ENCODE peak calls at places on chromosomes 2 and 18, in six cellular contexts. G is HFF-Myc, J is ovary, L is uterus, N is ascending aorta, O is right lobe of liver. K is an unnamed sample.

GRCh38 chr2:112147796-112148195 is 9.6 kb downstream of the FBLN7 start:
- DNase-seq in G (no peak), J (no peak), L (no peak), N (no peak), O (peak), K (no peak)

GRCh38 chr2:173075781-173076556 is at the start of gene MAP3K20:
- DNase-seq in G (no peak), J (peak), L (peak), N (peak), O (peak), K (peak)

GRCh38 chr2:215870986-215871385 is 142.4 kb downstream of the MREG start:
- DNase-seq in G (no peak), J (no peak), L (no peak), N (no peak), O (no peak), K (no peak)

GRCh38 chr2:205187731-205188130 is 494.6 kb upstream of the NRP2 start:
- DNase-seq in G (no peak), J (no peak), L (no peak), N (no peak), O (no peak), K (no peak)

GRCh38 chr2:157304811-157305712 is 20.6 kb downstream of the ERMN start:
- DNase-seq in G (peak), J (no peak), L (no peak), N (no peak), O (no peak), K (peak)

GRCh38 chr2:32742381-32742780 is 114.5 kb downstream of the TTC27 start:
- DNase-seq in G (no peak), J (no peak), L (no peak), N (no peak), O (no peak), K (no peak)

GRCh38 chr2:199488772-199489400 is 31.1 kb upstream of the SATB2 start:
- DNase-seq in G (peak), J (peak), L (no peak), N (no peak), O (no peak), K (peak)

GRCh38 chr18:48418000-48418399 is 8.8 kb upstream of the ZBTB7C start:
- DNase-seq in G (no peak), J (no peak), L (no peak), N (no peak), O (no peak), K (no peak)

GRCh38 chr2:161335626-161336025 is 27.4 kb downstream of the PSMD14 start:
- DNase-seq in G (no peak), J (no peak), L (no peak), N (no peak), O (no peak), K (no peak)

GRCh38 chr2:109728809-109729208 is 65.3 kb upstream of the RGPD5 start:
- DNase-seq in G (no peak), J (peak), L (no peak), N (no peak), O (no peak), K (peak)

GRCh38 chr18:48667276-48668254 is 128.7 kb downstream of the CTIF start:
- DNase-seq in G (no peak), J (no peak), L (no peak), N (no peak), O (no peak), K (peak)

GRCh38 chr2:158687315-158687714 is 107.8 kb upstream of the DAPL1 start:
- DNase-seq in G (no peak), J (no peak), L (no peak), N (no peak), O (no peak), K (no peak)

GRCh38 chr18:63881851-63882250 is 5.7 kb upstream of the SERPINB2 start:
- DNase-seq in G (no peak), J (no peak), L (no peak), N (no peak), O (no peak), K (peak)

GRCh38 chr18:31232000-31232399 is 69.3 kb upstream of the DSC1 start:
- DNase-seq in G (no peak), J (no peak), L (no peak), N (no peak), O (no peak), K (no peak)

GRCh38 chr18:49021433-49022129 is 70.8 kb upstream of the SMAD7 start:
- DNase-seq in G (no peak), J (no peak), L (no peak), N (no peak), O (no peak), K (peak)

GRCh38 chr2:226184940-226185575 is 614.6 kb downstream of the IRS1 start:
- DNase-seq in G (peak), J (peak), L (no peak), N (no peak), O (no peak), K (peak)

GRCh38 chr2:108417254-108417653 is 31.8 kb upstream of the GCC2 start:
- DNase-seq in G (no peak), J (no peak), L (no peak), N (no peak), O (no peak), K (no peak)

GRCh38 chr2:15521782-15522181 is 39.4 kb downstream of the NBAS start:
- DNase-seq in G (peak), J (no peak), L (no peak), N (no peak), O (no peak), K (peak)

GRCh38 chr2:58959996-58960395 is 718.9 kb upstream of the FANCL start:
- DNase-seq in G (no peak), J (no peak), L (no peak), N (no peak), O (no peak), K (no peak)

GRCh38 chr18:74476154-74476553 is 19.0 kb upstream of the DIPK1C start:
- DNase-seq in G (no peak), J (no peak), L (peak), N (no peak), O (no peak), K (peak)

GRCh38 chr2:160920791-160921303 is 239.4 kb upstream of the TANK start:
- DNase-seq in G (peak), J (peak), L (peak), N (no peak), O (no peak), K (peak)

GRCh38 chr2:121489944-121490585 is 40.6 kb upstream of the RNU4ATAC start:
- DNase-seq in G (no peak), J (no peak), L (no peak), N (no peak), O (no peak), K (no peak)

GRCh38 chr2:158530829-158531228 is 74.1 kb downstream of the PKP4 start:
- DNase-seq in G (no peak), J (no peak), L (no peak), N (no peak), O (no peak), K (no peak)

GRCh38 chr18:53795061-53795460 is 429.4 kb downstream of the MBD2 start:
- DNase-seq in G (no peak), J (no peak), L (no peak), N (no peak), O (no peak), K (peak)

GRCh38 chr2:106581755-106582430 is 94.7 kb downstream of the CD8B2 start:
- DNase-seq in G (peak), J (peak), L (peak), N (no peak), O (no peak), K (peak)

GRCh38 chr18:73829146-73829545 is 318.5 kb downstream of the FBXO15 start:
- DNase-seq in G (no peak), J (no peak), L (no peak), N (no peak), O (no peak), K (no peak)

GRCh38 chr2:179939282-179939681 is 67.8 kb downstream of the CWC22 start:
- DNase-seq in G (no peak), J (no peak), L (no peak), N (no peak), O (no peak), K (no peak)

GRCh38 chr18:25898965-25899364 is 191.4 kb downstream of the SS18 start:
- DNase-seq in G (no peak), J (no peak), L (no peak), N (no peak), O (no peak), K (no peak)

GRCh38 chr2:239668651-239669050 is 267.8 kb upstream of the HDAC4 start:
- DNase-seq in G (no peak), J (no peak), L (no peak), N (no peak), O (no peak), K (no peak)

GRCh38 chr2:239967244-239968036 is 57.7 kb downstream of the NDUFA10 start:
- DNase-seq in G (no peak), J (peak), L (no peak), N (no peak), O (no peak), K (no peak)

GRCh38 chr18:36179562-36180334 is 7.5 kb upstream of the MOCOS start:
- DNase-seq in G (peak), J (peak), L (peak), N (no peak), O (peak), K (peak)

GRCh38 chr2:1632006-1632348 is 112.3 kb downstream of the PXDN start:
- DNase-seq in G (no peak), J (no peak), L (no peak), N (no peak), O (no peak), K (peak)

GRCh38 chr2:131042161-131042775 is 51.0 kb downstream of the FAM168B start:
- DNase-seq in G (no peak), J (no peak), L (no peak), N (no peak), O (no peak), K (no peak)

GRCh38 chr2:36499128-36499820 is 98.7 kb downstream of the FEZ2 start:
- DNase-seq in G (no peak), J (no peak), L (no peak), N (no peak), O (no peak), K (no peak)

GRCh38 chr2:86195055-86195807 is at the start of gene IMMT:
- DNase-seq in G (peak), J (peak), L (peak), N (peak), O (peak), K (peak)

GRCh38 chr2:227388537-227389011 is 825 bp upstream of the SCYGR1 start:
- DNase-seq in G (no peak), J (no peak), L (no peak), N (no peak), O (no peak), K (peak)

GRCh38 chr18:63817441-63818051 is 42.3 kb downstream of the SERPINB7 start:
- DNase-seq in G (no peak), J (no peak), L (no peak), N (no peak), O (no peak), K (peak)

GRCh38 chr2:239125726-239126675 is 274.8 kb downstream of the HDAC4 start:
- DNase-seq in G (no peak), J (no peak), L (no peak), N (no peak), O (no peak), K (no peak)

GRCh38 chr2:196225213-196225612 is 53.8 kb upstream of the STK17B start:
- DNase-seq in G (no peak), J (no peak), L (no peak), N (no peak), O (no peak), K (peak)

GRCh38 chr2:45905643-45905969 is 254.1 kb downstream of the PRKCE start:
- DNase-seq in G (no peak), J (no peak), L (no peak), N (no peak), O (no peak), K (no peak)

GRCh38 chr2:45902379-45902778 is 250.9 kb downstream of the PRKCE start:
- DNase-seq in G (no peak), J (no peak), L (no peak), N (no peak), O (no peak), K (no peak)

GRCh38 chr2:45904931-45905642 is 253.6 kb downstream of the PRKCE start:
- DNase-seq in G (no peak), J (no peak), L (no peak), N (no peak), O (no peak), K (no peak)

GRCh38 chr2:45902952-45903351 is 251.5 kb downstream of the PRKCE start:
- DNase-seq in G (no peak), J (no peak), L (no peak), N (no peak), O (no peak), K (no peak)

GRCh38 chr2:45904267-45904921 is 252.9 kb downstream of the PRKCE start:
- DNase-seq in G (no peak), J (no peak), L (no peak), N (no peak), O (no peak), K (no peak)
- H3K4me3 ChIP-seq in G (no peak), J (no peak), L (no peak), N (no peak), O (no peak), K (no peak)

GRCh38 chr2:154507186-154507585 is 191.3 kb upstream of the KCNJ3 start:
- DNase-seq in G (no peak), J (no peak), L (no peak), N (no peak), O (no peak), K (no peak)
- TF ChIP-seq CTCF in G (no peak), J (no peak), L (no peak), N (no peak), O (peak), K (no peak)

GRCh38 chr18:55779461-55779710 is 191.4 kb upstream of the TCF4 start:
- DNase-seq in G (no peak), J (no peak), L (no peak), N (no peak), O (no peak), K (no peak)

GRCh38 chr18:55780591-55781071 is 192.6 kb upstream of the TCF4 start:
- DNase-seq in G (no peak), J (no peak), L (no peak), N (no peak), O (no peak), K (peak)

GRCh38 chr18:55779711-55780590 is 192.0 kb upstream of the TCF4 start:
- DNase-seq in G (no peak), J (peak), L (peak), N (no peak), O (peak), K (peak)

GRCh38 chr18:55777666-55778304 is 189.8 kb upstream of the TCF4 start:
- DNase-seq in G (no peak), J (no peak), L (no peak), N (no peak), O (no peak), K (no peak)

GRCh38 chr18:55778731-55779460 is 190.9 kb upstream of the TCF4 start:
- DNase-seq in G (no peak), J (no peak), L (no peak), N (no peak), O (no peak), K (no peak)
- H3K4me3 ChIP-seq in G (peak), J (peak), L (peak), N (peak), O (peak), K (peak)

GRCh38 chr2:44793322-44793870 is 148.1 kb upstream of the SIX3 start:
- DNase-seq in G (no peak), J (no peak), L (no peak), N (no peak), O (no peak), K (peak)

GRCh38 chr2:44789446-44789845 is 152.1 kb upstream of the SIX3 start:
- DNase-seq in G (no peak), J (no peak), L (no peak), N (no peak), O (no peak), K (no peak)

GRCh38 chr2:44786818-44787214 is 154.7 kb upstream of the SIX3 start:
- DNase-seq in G (no peak), J (no peak), L (no peak), N (no peak), O (no peak), K (no peak)

GRCh38 chr2:44787663-44788062 is 153.8 kb upstream of the SIX3 start:
- DNase-seq in G (no peak), J (no peak), L (no peak), N (no peak), O (no peak), K (no peak)

DNA sequence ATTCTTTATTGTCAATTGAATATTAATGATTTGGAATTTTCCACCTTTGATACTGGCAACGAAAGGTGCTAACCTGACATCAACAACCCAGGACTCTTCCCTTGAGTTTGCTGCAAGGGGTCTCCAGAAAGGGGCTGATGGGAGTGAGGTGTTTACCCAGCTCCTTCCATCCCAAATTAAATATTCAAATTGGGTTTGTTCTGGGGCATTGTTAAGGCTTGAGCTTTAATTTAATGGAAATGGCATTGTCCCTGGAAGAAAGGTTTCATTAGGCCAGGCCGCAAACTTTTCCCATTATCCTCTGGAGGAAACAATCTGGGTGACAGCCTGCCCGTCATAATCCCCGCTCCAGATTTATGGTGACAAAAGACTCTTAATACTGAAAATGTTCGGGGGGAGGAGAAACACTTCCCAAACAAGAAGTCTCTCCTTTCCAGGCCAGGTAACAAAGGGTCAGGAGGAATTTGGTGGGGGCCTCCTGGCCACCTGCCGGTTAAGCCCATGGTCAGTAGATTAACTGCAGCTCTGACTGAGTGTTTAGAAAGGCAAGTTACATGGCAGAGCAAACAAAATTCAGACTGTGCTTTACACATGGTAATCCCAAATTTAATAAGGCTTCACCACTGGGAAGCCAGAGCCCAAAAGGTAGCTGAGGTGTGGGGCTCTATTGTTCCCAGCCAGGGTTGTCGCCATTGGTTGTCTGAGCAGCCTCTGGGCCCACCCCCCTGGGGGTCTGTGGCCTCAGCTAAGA is 151.4 kb upstream of the SIX3 start:
- DNase-seq in G (no peak), J (no peak), L (no peak), N (no peak), O (no peak), K (no peak)
- TF ChIP-seq CTCF in G (no peak), J (no peak), L (no peak), N (no peak), O (no peak), K (no peak)

DNA sequence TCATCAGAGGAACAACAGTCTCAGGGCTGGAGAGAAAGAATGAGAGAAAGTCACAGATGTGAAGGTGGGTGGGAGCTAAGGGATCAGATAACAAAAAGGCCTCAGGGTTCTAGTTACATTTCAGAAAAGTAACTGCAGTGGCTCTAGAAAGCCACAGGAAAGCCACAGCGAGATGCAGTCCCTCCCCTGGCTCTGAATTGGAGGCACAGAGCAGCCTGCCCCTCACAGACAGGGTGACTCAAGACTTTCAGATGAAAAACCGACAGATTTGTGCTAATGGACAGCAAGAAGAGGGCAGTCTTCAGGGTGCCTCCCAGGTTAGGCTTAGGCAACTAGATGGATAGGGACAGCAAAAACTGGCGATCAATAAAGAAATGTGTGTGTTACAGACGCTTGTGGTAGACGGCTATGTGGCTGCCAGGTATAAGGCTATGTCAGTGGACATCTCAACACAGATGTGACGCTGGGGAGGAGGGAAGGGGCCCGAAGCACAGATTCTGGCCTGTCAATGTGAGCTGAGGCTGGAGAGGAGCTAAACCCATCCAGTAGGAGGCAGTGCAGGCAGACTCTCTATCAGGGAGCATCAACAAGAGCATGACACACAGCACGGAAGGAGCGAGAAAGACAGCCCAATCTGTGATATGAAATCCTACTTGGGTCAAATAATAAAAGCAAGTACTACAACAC is 26.2 kb downstream of the UNC50 start:
- DNase-seq in G (no peak), J (no peak), L (no peak), N (no peak), O (no peak), K (peak)
- H3K4me3 ChIP-seq in G (no peak), J (no peak), L (no peak), N (no peak), O (no peak), K (no peak)

DNA sequence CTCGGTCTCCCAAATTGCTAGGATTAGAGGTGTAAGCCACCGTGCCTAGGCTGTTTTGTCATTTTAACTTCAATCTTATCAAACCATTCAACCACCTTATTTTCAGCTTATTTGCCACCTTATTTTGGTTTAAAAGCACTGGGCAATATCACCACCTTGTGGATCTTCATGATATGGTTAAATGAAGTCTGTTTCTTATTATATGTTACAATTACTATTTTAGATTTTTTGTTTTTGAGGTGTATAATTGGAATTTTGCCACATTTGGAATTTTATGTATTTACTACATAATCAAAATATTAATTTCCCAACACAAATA is 43.8 kb upstream of the SCN9A start:
- DNase-seq in G (no peak), J (no peak), L (no peak), N (no peak), O (no peak), K (peak)
- TF ChIP-seq CTCF in G (peak), J (no peak), L (no peak), N (no peak), O (peak), K (peak)

GRCh38 chr18:5630057-5630765 is 86.4 kb upstream of the EPB41L3 start:
- DNase-seq in G (no peak), J (peak), L (peak), N (no peak), O (peak), K (no peak)
- H3K4me3 ChIP-seq in G (peak), J (peak), L (peak), N (peak), O (peak), K (peak)

DNA sequence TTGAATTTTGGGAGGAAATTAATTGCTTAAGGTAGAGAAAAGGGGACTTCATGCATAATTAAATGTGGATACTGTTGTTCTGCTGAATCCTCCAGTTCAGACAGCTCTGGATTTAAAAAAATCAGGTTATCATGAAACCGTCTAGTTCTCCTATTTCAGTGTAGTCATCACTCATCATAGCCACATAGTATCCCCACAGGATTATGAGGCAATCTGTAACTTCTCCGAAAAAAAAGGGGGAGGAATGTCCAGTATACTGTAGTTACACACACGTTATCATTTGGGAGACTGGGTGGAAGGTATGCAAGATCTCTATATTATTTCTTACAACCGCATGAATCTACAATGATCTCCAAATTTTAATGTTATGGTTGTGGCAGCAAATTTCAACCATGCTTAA is 114.0 kb downstream of the HIBCH start:
- DNase-seq in G (no peak), J (no peak), L (no peak), N (no peak), O (no peak), K (peak)
- TF ChIP-seq CTCF in G (no peak), J (no peak), L (no peak), N (no peak), O (no peak), K (no peak)

GRCh38 chr2:74550231-74550630 is 3.5 kb downstream of the LOXL3 start:
- DNase-seq in G (no peak), J (no peak), L (no peak), N (no peak), O (no peak), K (no peak)
- H3K4me3 ChIP-seq in G (peak), J (no peak), L (no peak), N (no peak), O (no peak), K (no peak)

K was measured in choroid plexus epithelial cell.